ENCODE peak calls at places on chromosomes 3 and 15, in four cellular contexts. W is nephron progenitor cell, H is WTC11, M is left ventricle myocardium inferior. P is an unnamed sample.

GRCh38 chr15:88913017-88913849 is at the start of gene MFGE8:
- DNase-seq in W (peak), H (peak), M (peak), P (peak)

GRCh38 chr15:42165081-42165480 is 8.6 kb upstream of the PLA2G4F start:
- DNase-seq in M (no peak), H (no peak), W (no peak), P (no peak)

GRCh38 chr3:128418900-128419299 is 47.8 kb downstream of the DNAJB8 start:
- DNase-seq in H (no peak), M (no peak), W (no peak), P (no peak)

GRCh38 chr15:100187677-100188076 is 154.1 kb downstream of the ADAMTS17 start:
- DNase-seq in M (no peak), W (no peak), H (no peak), P (no peak)

GRCh38 chr15:46280753-46281521 is 646.1 kb downstream of the SQOR start:
- DNase-seq in M (no peak), H (peak), W (no peak), P (no peak)

GRCh38 chr3:122325769-122326168 is 721 bp downstream of the CSTA start:
- DNase-seq in W (no peak), M (no peak), H (no peak), P (no peak)

GRCh38 chr15:77822631-77823230 is 190.0 kb upstream of the LINGO1 start:
- DNase-seq in W (no peak), M (no peak), H (no peak), P (no peak)

GRCh38 chr3:134236505-134236904 is 14.2 kb downstream of the RYK start:
- DNase-seq in H (no peak), W (no peak), M (no peak), P (no peak)

GRCh38 chr3:73504255-73504654 is 120.5 kb downstream of the PDZRN3 start:
- DNase-seq in M (no peak), H (no peak), W (no peak), P (no peak)

GRCh38 chr15:57218826-57219576 is 157.3 kb upstream of the CGNL1 start:
- DNase-seq in H (no peak), M (no peak), W (no peak), P (no peak)

GRCh38 chr3:134527037-134527436 is 41.2 kb downstream of the CEP63 start:
- DNase-seq in M (no peak), W (peak), H (peak), P (peak)

GRCh38 chr3:62261121-62261520 is 112.2 kb downstream of the FEZF2 start:
- DNase-seq in W (no peak), H (no peak), M (no peak), P (no peak)

GRCh38 chr3:167274141-167274874 is 105.8 kb downstream of the ZBBX start:
- DNase-seq in H (no peak), W (no peak), M (no peak), P (no peak)

GRCh38 chr15:79724312-79724711 is 172.5 kb downstream of the MTHFS start:
- DNase-seq in W (no peak), H (no peak), M (no peak), P (no peak)

GRCh38 chr3:33658971-33659848 is 58.8 kb downstream of the CLASP2 start:
- DNase-seq in H (peak), M (peak), W (peak), P (peak)

GRCh38 chr15:68536331-68537095 is 42.3 kb upstream of the CORO2B start:
- DNase-seq in H (no peak), W (no peak), M (no peak), P (no peak)

GRCh38 chr15:62141643-62142588 is 23.2 kb downstream of the C2CD4B start:
- DNase-seq in H (no peak), W (no peak), M (no peak), P (no peak)

GRCh38 chr3:77370413-77370812 is 330.5 kb downstream of the ROBO2 start:
- DNase-seq in M (no peak), H (no peak), W (no peak), P (no peak)

GRCh38 chr3:147737411-147737810 is 328.2 kb downstream of the ZIC1 start:
- DNase-seq in W (no peak), M (no peak), H (no peak), P (no peak)

GRCh38 chr3:151871639-151872468 is 1.6 kb upstream of the SUCNR1 start:
- DNase-seq in W (no peak), H (no peak), M (no peak), P (no peak)

GRCh38 chr3:62361824-62362223 is 11.5 kb downstream of the FEZF2 start:
- DNase-seq in W (no peak), M (no peak), H (peak), P (no peak)

GRCh38 chr3:197363553-197364409 is 65.4 kb upstream of the DLG1 start:
- DNase-seq in H (no peak), W (no peak), M (no peak), P (no peak)

GRCh38 chr3:112405845-112406244 is 72.9 kb downstream of the CD200 start:
- DNase-seq in M (no peak), W (no peak), H (no peak), P (no peak)

GRCh38 chr15:81530271-81530670 is 156.3 kb upstream of the TMC3 start:
- DNase-seq in M (no peak), H (no peak), W (no peak), P (no peak)

GRCh38 chr15:28098766-28099554 is at the start of gene OCA2:
- DNase-seq in M (peak), H (peak), W (peak), P (peak)
- TF ChIP-seq CTCF in M (peak), H (no peak), W (peak), P (peak)

GRCh38 chr15:38010390-38010789 is 76.0 kb downstream of the TMCO5A start:
- DNase-seq in M (no peak), W (no peak), H (no peak), P (no peak)
- TF ChIP-seq CTCF in M (no peak), W (no peak), H (no peak), P (no peak)

GRCh38 chr3:186270711-186271110 is 91.3 kb downstream of the DGKG start:
- DNase-seq in H (no peak), W (no peak), M (no peak), P (no peak)

GRCh38 chr3:186267758-186268157 is 94.3 kb downstream of the DGKG start:
- DNase-seq in M (no peak), W (no peak), H (no peak), P (no peak)

GRCh38 chr3:186264608-186265400 is 97.2 kb downstream of the DGKG start:
- DNase-seq in M (no peak), W (no peak), H (no peak), P (no peak)

GRCh38 chr3:186273586-186273985 is 88.4 kb downstream of the DGKG start:
- DNase-seq in M (peak), H (no peak), W (no peak), P (no peak)

DNA sequence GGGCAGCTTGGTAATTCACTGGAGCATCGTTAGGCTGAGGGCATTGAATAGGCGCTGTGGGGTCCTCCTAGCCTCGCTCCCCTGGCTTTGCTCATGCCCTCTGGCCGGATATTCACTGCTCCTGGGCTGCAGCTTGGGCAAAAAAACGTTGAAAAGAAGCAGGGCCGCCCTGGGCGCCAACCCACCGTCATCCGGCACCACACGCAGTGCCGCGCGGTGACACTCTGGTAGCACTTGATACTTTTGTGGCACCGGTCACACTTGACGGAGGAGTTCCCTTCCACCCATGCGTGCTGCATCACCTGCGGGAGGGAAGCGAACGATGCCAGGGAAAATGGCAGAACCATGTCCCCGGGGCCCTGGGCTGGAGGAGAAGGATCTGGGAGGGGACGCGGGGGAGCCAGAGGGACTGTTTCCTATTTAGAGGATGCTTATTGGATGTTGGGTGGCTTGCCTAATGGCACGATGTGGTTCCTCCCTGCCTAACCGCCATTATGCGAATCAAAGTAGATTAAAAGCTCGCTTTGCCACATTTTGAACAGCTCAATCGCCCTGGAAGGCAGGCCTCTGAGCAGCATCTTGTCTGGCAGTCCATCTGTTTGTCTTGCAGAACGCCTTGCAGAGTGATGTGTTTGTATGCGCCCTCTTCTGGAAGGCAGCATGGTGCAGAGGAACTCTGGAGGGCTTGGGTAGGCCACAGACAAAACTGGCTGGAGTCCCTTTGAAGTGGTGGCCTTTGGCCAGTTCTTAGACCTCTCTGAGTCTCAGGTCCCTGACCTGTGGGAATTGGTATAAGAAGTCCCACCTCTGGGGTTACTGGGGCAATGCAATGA is 93.2 kb downstream of the DGKG start:
- DNase-seq in H (peak), W (no peak), M (no peak), P (peak)
- TF ChIP-seq CTCF in H (no peak), W (no peak), M (no peak), P (no peak)

GRCh38 chr15:52184721-52185120 is 6.5 kb downstream of the GNB5 start:
- DNase-seq in H (no peak), W (no peak), M (no peak), P (no peak)

GRCh38 chr15:52185151-52185561 is 6.0 kb downstream of the GNB5 start:
- DNase-seq in W (no peak), H (no peak), M (no peak), P (no peak)

GRCh38 chr15:52181938-52182780 is 9.0 kb downstream of the GNB5 start:
- DNase-seq in M (no peak), H (no peak), W (no peak), P (no peak)

GRCh38 chr15:52180851-52181450 is 10.2 kb downstream of the GNB5 start:
- DNase-seq in M (no peak), H (no peak), W (no peak), P (no peak)

DNA sequence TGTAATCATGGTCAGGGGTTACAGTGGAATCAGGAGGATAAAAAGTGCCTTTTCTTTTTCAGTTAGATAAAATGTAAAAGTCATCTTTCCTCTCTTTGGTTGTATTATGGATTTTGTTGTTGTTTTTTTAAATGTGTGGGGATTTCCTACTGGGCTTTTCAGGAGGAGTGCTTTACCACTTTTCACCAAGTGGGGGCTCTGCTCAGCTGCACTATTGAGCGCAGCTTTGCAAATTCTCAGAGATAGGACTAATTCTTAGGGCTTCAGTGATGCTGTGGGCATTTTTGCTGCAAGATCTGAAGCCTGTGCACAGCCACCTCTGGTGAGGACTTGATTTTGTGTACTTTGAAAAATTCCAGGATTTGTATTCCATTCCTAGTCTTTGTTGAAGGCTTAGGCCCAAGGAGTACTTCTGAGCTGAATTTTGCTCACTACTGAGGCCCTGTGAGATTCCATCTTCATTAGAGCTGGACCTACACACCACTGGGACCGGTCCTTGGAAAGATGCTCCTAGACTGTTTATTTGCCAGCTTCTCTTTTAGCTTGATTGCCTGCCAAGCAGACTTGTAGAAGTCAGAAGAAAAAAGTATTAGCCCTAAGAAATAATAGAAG is 7.5 kb downstream of the GNB5 start:
- DNase-seq in W (peak), H (peak), M (no peak), P (peak)
- TF ChIP-seq CTCF in W (peak), H (peak), M (peak), P (peak)

DNA sequence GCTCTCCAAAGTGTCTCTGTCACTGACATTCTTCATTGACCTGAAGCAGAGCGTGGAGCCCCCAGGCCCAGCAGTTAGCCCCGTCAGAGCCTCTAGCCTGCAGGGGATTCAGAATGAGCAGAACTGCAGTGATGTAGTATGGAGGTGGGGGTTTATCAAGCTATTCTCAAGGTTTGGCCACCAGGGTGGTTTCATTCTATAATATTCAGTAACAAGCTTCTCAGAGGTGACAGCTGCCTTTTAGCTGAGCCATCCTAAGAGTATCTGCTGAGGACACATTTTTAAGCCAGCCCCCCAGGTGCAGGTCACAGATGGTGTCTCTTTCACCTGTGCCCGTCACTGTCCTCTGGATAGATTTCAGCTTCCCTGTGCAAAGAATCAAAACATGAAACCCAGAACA is 31.9 kb downstream of the CMTM7 start:
- DNase-seq in M (no peak), W (no peak), H (no peak), P (no peak)
- TF ChIP-seq CTCF in M (no peak), W (no peak), H (no peak), P (no peak)

GRCh38 chr3:173275740-173276139 is 121.8 kb upstream of the NLGN1 start:
- DNase-seq in H (peak), W (no peak), M (no peak), P (no peak)
- TF ChIP-seq CTCF in H (no peak), W (no peak), M (no peak), P (no peak)

GRCh38 chr3:115836944-115837343 is 213.6 kb downstream of the GAP43 start:
- DNase-seq in W (no peak), M (no peak), H (no peak), P (no peak)
- TF ChIP-seq CTCF in W (peak), M (peak), H (peak), P (peak)